ENCODE peak calls at places on chromosomes 3 and 15, in seven cellular contexts. S is PC-3, L is fibroblast of lung, V is endodermal cell, F is breast epithelium, D is lower lobe of right lung, R is psoas muscle. B is an unnamed sample.
A peak's percentile ranks its signal among the peaks of the same experiment; 100 is the strongest.

GRCh38 chr3:87435926-87436630 is 159.7 kb upstream of the POU1F1 start:
- DNase-seq in S (no peak), L (peak; percentile 33), V (no peak), F (no peak), D (no peak), R (no peak), B (no peak)

GRCh38 chr3:97389883-97390282 is 374.7 kb upstream of the ARL6 start:
- DNase-seq in S (no peak), L (no peak), V (no peak), F (no peak), D (no peak), R (no peak), B (no peak)

GRCh38 chr3:156389151-156389760 is 165.7 kb downstream of the SSR3 start:
- DNase-seq in S (no peak), L (no peak), V (no peak), F (no peak), D (no peak), R (no peak), B (no peak)

GRCh38 chr15:69762373-69763148 is 309.9 kb downstream of the RPLP1 start:
- DNase-seq in S (peak; percentile 27), L (no peak), V (peak; percentile 79), F (no peak), D (no peak), R (no peak), B (no peak)

GRCh38 chr15:48427960-48428547 is 96.8 kb downstream of the DUT start:
- DNase-seq in S (no peak), L (peak; percentile 95), V (no peak), F (no peak), D (no peak), R (no peak), B (no peak)

GRCh38 chr15:89459271-89460038 is 36.9 kb downstream of the RHCG start:
- DNase-seq in S (no peak), L (no peak), V (no peak), F (no peak), D (no peak), R (no peak), B (no peak)

GRCh38 chr3:109234300-109234699 is 82.0 kb downstream of the DPPA2 start:
- DNase-seq in S (no peak), L (no peak), V (peak; percentile 77), F (no peak), D (no peak), R (no peak), B (no peak)

GRCh38 chr3:169812124-169812843 is 386 bp upstream of the LRRIQ4 start:
- DNase-seq in S (peak; percentile 58), L (peak; percentile 79), V (peak; percentile 90), F (peak; percentile 59), D (peak; percentile 86), R (peak; percentile 63), B (peak; percentile 20)

GRCh38 chr3:9280477-9281219 is 31.2 kb upstream of the SRGAP3 start:
- DNase-seq in S (no peak), L (peak; percentile 69), V (peak; percentile 60), F (no peak), D (no peak), R (no peak), B (peak; percentile 29)

GRCh38 chr3:55483196-55484095 is 3.7 kb downstream of the WNT5A start:
- DNase-seq in S (no peak), L (no peak), V (peak; percentile 62), F (no peak), D (no peak), R (no peak), B (no peak)

GRCh38 chr3:55481067-55481917 is 5.8 kb downstream of the WNT5A start:
- DNase-seq in S (peak; percentile 33), L (peak; percentile 80), V (peak; percentile 69), F (no peak), D (peak; percentile 51), R (peak; percentile 39), B (no peak)

GRCh38 chr3:55484191-55484644 is 2.9 kb downstream of the WNT5A start:
- DNase-seq in S (no peak), L (peak; percentile 55), V (peak; percentile 79), F (no peak), D (no peak), R (no peak), B (no peak)

GRCh38 chr3:55482496-55483195 is 4.5 kb downstream of the WNT5A start:
- DNase-seq in S (no peak), L (peak; percentile 75), V (peak; percentile 70), F (no peak), D (no peak), R (no peak), B (no peak)

GRCh38 chr3:55481918-55482495 is 5.1 kb downstream of the WNT5A start:
- DNase-seq in S (no peak), L (peak; percentile 73), V (peak; percentile 81), F (no peak), D (no peak), R (peak; percentile 25), B (no peak)
- H3K4me3 ChIP-seq in S (peak overlapping the region; percentile 76), L (peak overlapping the region; percentile 65), V (peak overlapping the region; percentile 74), F (peak overlapping the region; percentile 64), D (peak overlapping the region; percentile 45), R (peak overlapping the region; percentile 65), B (peak overlapping the region; percentile 37)

GRCh38 chr3:175485436-175485835 is 626.3 kb downstream of the NAALADL2 start:
- DNase-seq in S (no peak), L (no peak), V (peak; percentile 43), F (no peak), D (no peak), R (no peak), B (no peak)
- TF ChIP-seq CTCF in S (no peak), L (no peak), V (peak; percentile 46), F (no peak), D (no peak), R (no peak), B (no peak)

DNA sequence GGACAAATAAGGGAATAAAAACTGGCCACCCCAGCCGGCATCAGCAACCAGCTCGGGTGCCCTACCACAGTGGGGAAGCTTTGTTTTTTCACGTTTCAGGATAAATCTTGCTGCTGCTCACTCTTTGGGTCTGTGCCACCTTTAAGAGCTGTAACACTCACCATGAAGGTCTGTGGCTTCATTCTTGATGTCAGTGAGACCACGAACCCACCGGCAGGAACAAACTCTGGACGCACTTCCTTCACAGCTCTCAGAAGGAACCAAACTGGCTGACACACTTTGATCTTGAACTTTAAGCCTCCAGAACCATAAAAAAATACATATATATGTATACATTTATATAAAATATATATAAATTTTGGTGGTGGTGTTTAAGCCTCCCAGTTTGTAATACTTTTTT is 197.6 kb upstream of the SLCO3A1 start:
- DNase-seq in S (no peak), L (no peak), V (no peak), F (no peak), D (no peak), R (no peak), B (no peak)
- H3K27me3 ChIP-seq in S (peaks cover 9% of the 10 kb centered on the region), L (no peaks in the 10 kb centered on the region), V (no peaks in the 10 kb centered on the region), F (peaks cover 7% of the 10 kb centered on the region), D (peaks cover 4% of the 10 kb centered on the region), R (no peaks in the 10 kb centered on the region), B (no peaks in the 10 kb centered on the region)

GRCh38 chr15:35545825-35546580 is at the start of gene DPH6:
- DNase-seq in S (peak; percentile 76), L (peak; percentile 86), V (peak; percentile 93), F (peak; percentile 70), D (peak; percentile 90), R (peak; percentile 85), B (peak; percentile 65)

GRCh38 chr15:35549567-35549966 is 3.6 kb upstream of the DPH6 start:
- DNase-seq in S (no peak), L (no peak), V (peak; percentile 47), F (no peak), D (no peak), R (no peak), B (no peak)

GRCh38 chr15:35546581-35547381 is 816 bp upstream of the DPH6 start:
- DNase-seq in S (peak; percentile 6), L (peak; percentile 12), V (no peak), F (no peak), D (no peak), R (no peak), B (no peak)

GRCh38 chr15:35547775-35548364 is 1.9 kb upstream of the DPH6 start:
- DNase-seq in S (no peak), L (no peak), V (peak; percentile 91), F (no peak), D (no peak), R (no peak), B (no peak)

DNA sequence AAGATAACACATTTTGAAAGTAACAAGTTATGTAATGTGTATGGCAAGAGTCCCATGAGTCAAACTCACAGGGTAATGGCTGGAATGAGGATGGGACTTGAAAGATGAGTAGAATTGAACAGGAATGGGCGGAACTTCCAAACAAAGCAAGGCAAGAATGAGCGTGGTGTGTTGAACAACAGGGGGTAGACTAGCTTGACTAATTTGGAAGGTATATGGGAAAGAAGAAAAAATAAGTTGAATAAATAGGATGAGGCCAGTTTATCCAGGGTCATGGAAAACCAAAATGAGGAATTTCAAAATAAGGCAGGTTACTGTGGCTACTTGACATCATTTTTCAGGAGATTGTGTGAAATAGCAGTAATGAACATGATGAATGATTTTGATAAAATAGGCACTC is 2.5 kb upstream of the DPH6 start:
- DNase-seq in S (no peak), L (peak; percentile 17), V (peak; percentile 63), F (no peak), D (no peak), R (no peak), B (peak; percentile 33)
- H3K4me3 ChIP-seq in S (no peak overlapping the region), L (no peak overlapping the region), V (no peak overlapping the region), F (no peak overlapping the region), D (no peak overlapping the region), R (no peak overlapping the region), B (no peak overlapping the region)

GRCh38 chr3:189277711-189278110 is 105.9 kb downstream of the TPRG1 start:
- DNase-seq in S (peak; percentile 15), L (peak; percentile 22), V (no peak), F (no peak), D (no peak), R (no peak), B (peak; percentile 77)
- TF ChIP-seq CTCF in S (no peak), L (no peak), V (no peak), F (no peak), D (no peak), R (no peak), B (no peak)

GRCh38 chr3:126170073-126170916 is 10.1 kb downstream of the ALDH1L1 start:
- DNase-seq in S (no peak), L (no peak), V (no peak), F (no peak), D (no peak), R (no peak), B (peak; percentile 90)
- H3K27me3 ChIP-seq in S (peaks cover 42% of the 10 kb centered on the region), L (no peaks in the 10 kb centered on the region), V (peaks cover 1% of the 10 kb centered on the region), F (no peaks in the 10 kb centered on the region), D (peaks cover 16% of the 10 kb centered on the region), R (no peaks in the 10 kb centered on the region), B (no peaks in the 10 kb centered on the region)

B was measured in bronchial epithelial cell.